ENCODE peak calls at places on chromosome 12, in five cellular contexts. One of them, this sample, is unnamed.

GRCh38 chr12:124956571-124956970 is 32.4 kb downstream of the DHX37 start:
- DNase-seq in mammary epithelial cell: no peak
- DNase-seq in Karpas-422: no peak
- DNase-seq in PC-3: no peak
- DNase-seq in fibroblast of lung: no peak
- DNase-seq in this sample: no peak

GRCh38 chr12:118685983-118686607 is 295.2 kb upstream of the SRRM4 start:
- DNase-seq in mammary epithelial cell: no peak
- DNase-seq in Karpas-422: no peak
- DNase-seq in PC-3: no peak
- DNase-seq in fibroblast of lung: no peak
- DNase-seq in this sample: no peak

GRCh38 chr12:131250028-131250950 is 296.6 kb downstream of the ADGRD1 start:
- DNase-seq in mammary epithelial cell: no peak
- DNase-seq in Karpas-422: no peak
- DNase-seq in PC-3: no peak
- DNase-seq in fibroblast of lung: no peak
- DNase-seq in this sample: no peak

GRCh38 chr12:91111366-91112321 is at the start of gene LUM:
- DNase-seq in mammary epithelial cell: no peak
- DNase-seq in Karpas-422: no peak
- DNase-seq in PC-3: peak; percentile 27
- DNase-seq in fibroblast of lung: peak; percentile 58
- DNase-seq in this sample: no peak

GRCh38 chr12:101455685-101456084 is 19.5 kb upstream of the SPIC start:
- DNase-seq in mammary epithelial cell: no peak
- DNase-seq in Karpas-422: peak; percentile 42
- DNase-seq in PC-3: no peak
- DNase-seq in fibroblast of lung: no peak
- DNase-seq in this sample: no peak

GRCh38 chr12:77031745-77032144 is 33.6 kb downstream of the E2F7 start:
- DNase-seq in mammary epithelial cell: peak; percentile 48
- DNase-seq in Karpas-422: no peak
- DNase-seq in PC-3: no peak
- DNase-seq in fibroblast of lung: peak; percentile 40
- DNase-seq in this sample: no peak

GRCh38 chr12:108778053-108778452 is 46.7 kb upstream of the CORO1C start:
- DNase-seq in mammary epithelial cell: no peak
- DNase-seq in Karpas-422: no peak
- DNase-seq in PC-3: no peak
- DNase-seq in fibroblast of lung: no peak
- DNase-seq in this sample: no peak

GRCh38 chr12:50132505-50133135 is 20.6 kb downstream of the COX14 start:
- DNase-seq in mammary epithelial cell: peak; percentile 29
- DNase-seq in Karpas-422: peak; percentile 73
- DNase-seq in PC-3: peak; percentile 69
- DNase-seq in fibroblast of lung: no peak
- DNase-seq in this sample: peak; percentile 69

GRCh38 chr12:55728932-55729591 is at the start of gene CD63:
- DNase-seq in mammary epithelial cell: peak; percentile 80
- DNase-seq in Karpas-422: peak; percentile 87
- DNase-seq in PC-3: peak; percentile 77
- DNase-seq in fibroblast of lung: peak; percentile 96
- DNase-seq in this sample: peak; percentile 75

GRCh38 chr12:1915082-1915968 is 3.1 kb downstream of the CACNA2D4 start:
- DNase-seq in mammary epithelial cell: no peak
- DNase-seq in Karpas-422: no peak
- DNase-seq in PC-3: no peak
- DNase-seq in fibroblast of lung: no peak
- DNase-seq in this sample: peak; percentile 33

GRCh38 chr12:95620171-95620570 is 68.9 kb upstream of the USP44 start:
- DNase-seq in mammary epithelial cell: no peak
- DNase-seq in Karpas-422: no peak
- DNase-seq in PC-3: no peak
- DNase-seq in fibroblast of lung: no peak
- DNase-seq in this sample: no peak

GRCh38 chr12:65881965-65882413 is 57.7 kb downstream of the HMGA2 start:
- DNase-seq in mammary epithelial cell: no peak
- DNase-seq in Karpas-422: no peak
- DNase-seq in PC-3: no peak
- DNase-seq in fibroblast of lung: peak; percentile 90
- DNase-seq in this sample: no peak

GRCh38 chr12:94725375-94726168 is 75.2 kb upstream of the TMCC3 start:
- DNase-seq in mammary epithelial cell: peak; percentile 66
- DNase-seq in Karpas-422: peak; percentile 75
- DNase-seq in PC-3: peak; percentile 75
- DNase-seq in fibroblast of lung: peak; percentile 63
- DNase-seq in this sample: peak; percentile 59

GRCh38 chr12:75438052-75438754 is 42.4 kb upstream of the GLIPR1 start:
- DNase-seq in mammary epithelial cell: peak; percentile 32
- DNase-seq in Karpas-422: no peak
- DNase-seq in PC-3: no peak
- DNase-seq in fibroblast of lung: no peak
- DNase-seq in this sample: no peak

GRCh38 chr12:38880288-38880687 is 25.1 kb downstream of the CPNE8 start:
- DNase-seq in mammary epithelial cell: no peak
- DNase-seq in Karpas-422: no peak
- DNase-seq in PC-3: no peak
- DNase-seq in fibroblast of lung: no peak
- DNase-seq in this sample: no peak

GRCh38 chr12:130070017-130070653 is 92.1 kb upstream of the FZD10 start:
- DNase-seq in mammary epithelial cell: no peak
- DNase-seq in Karpas-422: no peak
- DNase-seq in PC-3: no peak
- DNase-seq in fibroblast of lung: no peak
- DNase-seq in this sample: no peak

GRCh38 chr12:103269962-103270361 is 225.8 kb downstream of the C12orf42 start:
- DNase-seq in mammary epithelial cell: no peak
- DNase-seq in Karpas-422: no peak
- DNase-seq in PC-3: no peak
- DNase-seq in fibroblast of lung: no peak
- DNase-seq in this sample: no peak

GRCh38 chr12:52121848-52122838 is 42.6 kb downstream of the SMIM41 start:
- DNase-seq in mammary epithelial cell: no peak
- DNase-seq in Karpas-422: peak; percentile 93
- DNase-seq in PC-3: peak; percentile 70
- DNase-seq in fibroblast of lung: peak; percentile 68
- DNase-seq in this sample: peak; percentile 86

GRCh38 chr12:87305481-87305880 is 723.7 kb downstream of the C12orf50 start:
- DNase-seq in mammary epithelial cell: no peak
- DNase-seq in Karpas-422: no peak
- DNase-seq in PC-3: no peak
- DNase-seq in fibroblast of lung: peak; percentile 15
- DNase-seq in this sample: no peak

GRCh38 chr12:4539167-4539870 is 629 bp downstream of the RAD51AP1 start:
- DNase-seq in mammary epithelial cell: peak; percentile 4
- DNase-seq in Karpas-422: peak; percentile 60
- DNase-seq in PC-3: peak; percentile 14
- DNase-seq in fibroblast of lung: no peak
- DNase-seq in this sample: no peak

GRCh38 chr12:105444050-105444808 is 113.7 kb downstream of the C12orf75 start:
- DNase-seq in mammary epithelial cell: no peak
- DNase-seq in Karpas-422: no peak
- DNase-seq in PC-3: no peak
- DNase-seq in fibroblast of lung: no peak
- DNase-seq in this sample: no peak

GRCh38 chr12:107393043-107393725 is 292.4 kb upstream of the PWP1 start:
- DNase-seq in mammary epithelial cell: no peak
- DNase-seq in Karpas-422: no peak
- DNase-seq in PC-3: no peak
- DNase-seq in fibroblast of lung: no peak
- DNase-seq in this sample: no peak

GRCh38 chr12:53215497-53215896 is 8.4 kb upstream of the ITGB7 start:
- DNase-seq in mammary epithelial cell: no peak
- DNase-seq in Karpas-422: no peak
- DNase-seq in PC-3: no peak
- DNase-seq in fibroblast of lung: no peak
- DNase-seq in this sample: no peak
- H3K79me2 ChIP-seq in mammary epithelial cell: peaks cover 40% of the 10 kb centered on the region
- H3K79me2 ChIP-seq in Karpas-422: no peaks in the 10 kb centered on the region
- H3K79me2 ChIP-seq in PC-3: peaks cover 46% of the 10 kb centered on the region
- H3K79me2 ChIP-seq in fibroblast of lung: peaks cover 43% of the 10 kb centered on the region
- H3K79me2 ChIP-seq in this sample: no peaks in the 10 kb centered on the region

GRCh38 chr12:6688543-6688999 is 604 bp downstream of the ZNF384 start:
- DNase-seq in mammary epithelial cell: no peak
- DNase-seq in Karpas-422: peak; percentile 73
- DNase-seq in PC-3: no peak
- DNase-seq in fibroblast of lung: no peak
- DNase-seq in this sample: peak; percentile 69
- H3K79me2 ChIP-seq in mammary epithelial cell: peaks cover 64% of the 10 kb centered on the region
- H3K79me2 ChIP-seq in Karpas-422: peaks cover 68% of the 10 kb centered on the region
- H3K79me2 ChIP-seq in PC-3: peaks cover 67% of the 10 kb centered on the region
- H3K79me2 ChIP-seq in fibroblast of lung: peaks cover 54% of the 10 kb centered on the region
- H3K79me2 ChIP-seq in this sample: peaks cover 71% of the 10 kb centered on the region

DNA sequence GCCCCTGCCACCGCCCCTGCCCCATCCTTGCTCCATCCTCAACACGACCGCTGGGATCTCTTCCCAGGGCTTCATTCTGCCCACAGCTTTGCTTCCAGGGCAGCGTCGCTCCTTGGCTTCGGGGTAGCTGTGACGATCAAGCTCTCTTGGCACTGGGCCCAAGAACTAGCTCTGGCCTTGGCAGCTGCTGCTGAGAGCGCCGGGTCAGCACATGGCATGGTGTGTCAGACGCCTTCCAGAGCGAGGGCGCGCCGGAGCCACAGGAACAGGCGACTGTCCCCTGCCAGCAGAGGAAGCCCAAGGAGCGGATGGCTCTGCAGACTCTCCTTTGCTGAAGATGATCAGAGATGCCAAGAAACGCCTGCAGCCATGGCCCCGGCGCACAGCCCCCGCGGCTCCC is 15.9 kb downstream of the RAB35 start:
- DNase-seq in mammary epithelial cell: no peak
- DNase-seq in Karpas-422: no peak
- DNase-seq in PC-3: no peak
- DNase-seq in fibroblast of lung: peak; percentile 81
- DNase-seq in this sample: no peak
- H3K79me2 ChIP-seq in mammary epithelial cell: peaks cover 74% of the 10 kb centered on the region
- H3K79me2 ChIP-seq in Karpas-422: peaks cover 54% of the 10 kb centered on the region
- H3K79me2 ChIP-seq in PC-3: peaks cover 57% of the 10 kb centered on the region
- H3K79me2 ChIP-seq in fibroblast of lung: peaks cover 56% of the 10 kb centered on the region
- H3K79me2 ChIP-seq in this sample: peaks cover 6% of the 10 kb centered on the region

GRCh38 chr12:63897931-63898330 is 53.4 kb downstream of the SRGAP1 start:
- DNase-seq in mammary epithelial cell: no peak
- DNase-seq in Karpas-422: no peak
- DNase-seq in PC-3: no peak
- DNase-seq in fibroblast of lung: no peak
- DNase-seq in this sample: no peak
- H3K79me2 ChIP-seq in mammary epithelial cell: peaks cover 97% of the 10 kb centered on the region
- H3K79me2 ChIP-seq in Karpas-422: no peaks in the 10 kb centered on the region
- H3K79me2 ChIP-seq in PC-3: peaks cover 97% of the 10 kb centered on the region
- H3K79me2 ChIP-seq in fibroblast of lung: peaks cover 91% of the 10 kb centered on the region
- H3K79me2 ChIP-seq in this sample: no peaks in the 10 kb centered on the region

DNA sequence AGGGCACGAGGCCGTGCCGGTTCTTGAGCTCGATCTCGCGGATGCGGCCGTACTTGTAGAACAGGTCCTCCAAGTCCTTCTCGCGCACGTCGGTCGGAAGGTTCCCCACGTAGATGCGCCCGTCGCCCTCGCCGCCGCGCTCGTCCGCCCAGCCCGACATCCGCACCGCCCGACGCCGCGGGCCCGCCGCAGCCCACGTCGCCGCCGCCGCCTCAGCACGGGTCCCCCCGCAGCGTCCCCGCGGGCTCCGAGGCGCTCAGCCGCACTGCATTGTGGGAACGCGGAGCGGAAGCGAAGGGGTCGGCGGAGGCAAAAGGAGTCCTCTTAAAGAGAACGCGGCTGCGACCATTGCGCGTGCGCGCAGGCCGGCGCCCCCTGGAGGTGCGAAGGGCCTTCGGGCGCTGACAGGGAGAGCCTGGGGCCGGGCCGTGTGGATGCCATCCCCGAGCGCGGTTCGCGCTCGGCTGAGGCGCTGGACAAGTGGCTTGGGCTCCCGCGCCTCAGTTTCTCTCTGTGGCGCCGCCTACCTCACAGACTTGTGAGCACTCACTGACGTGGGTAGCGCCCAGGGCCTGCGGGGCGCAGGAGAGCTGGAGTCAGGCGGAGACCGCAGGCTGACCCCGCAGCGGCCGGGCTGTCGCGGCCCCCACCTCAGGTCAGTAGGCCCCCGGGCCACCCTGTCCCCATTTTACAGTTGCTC is at the start of gene SRSF9:
- DNase-seq in mammary epithelial cell: peak; percentile 91
- DNase-seq in Karpas-422: peak; percentile 99
- DNase-seq in PC-3: peak; percentile 98
- DNase-seq in fibroblast of lung: peak; percentile 98
- DNase-seq in this sample: peak; percentile 98
- H3K79me2 ChIP-seq in mammary epithelial cell: peaks cover 87% of the 10 kb centered on the region
- H3K79me2 ChIP-seq in Karpas-422: peaks cover 48% of the 10 kb centered on the region
- H3K79me2 ChIP-seq in PC-3: peaks cover 82% of the 10 kb centered on the region
- H3K79me2 ChIP-seq in fibroblast of lung: peaks cover 53% of the 10 kb centered on the region
- H3K79me2 ChIP-seq in this sample: peaks cover 49% of the 10 kb centered on the region

DNA sequence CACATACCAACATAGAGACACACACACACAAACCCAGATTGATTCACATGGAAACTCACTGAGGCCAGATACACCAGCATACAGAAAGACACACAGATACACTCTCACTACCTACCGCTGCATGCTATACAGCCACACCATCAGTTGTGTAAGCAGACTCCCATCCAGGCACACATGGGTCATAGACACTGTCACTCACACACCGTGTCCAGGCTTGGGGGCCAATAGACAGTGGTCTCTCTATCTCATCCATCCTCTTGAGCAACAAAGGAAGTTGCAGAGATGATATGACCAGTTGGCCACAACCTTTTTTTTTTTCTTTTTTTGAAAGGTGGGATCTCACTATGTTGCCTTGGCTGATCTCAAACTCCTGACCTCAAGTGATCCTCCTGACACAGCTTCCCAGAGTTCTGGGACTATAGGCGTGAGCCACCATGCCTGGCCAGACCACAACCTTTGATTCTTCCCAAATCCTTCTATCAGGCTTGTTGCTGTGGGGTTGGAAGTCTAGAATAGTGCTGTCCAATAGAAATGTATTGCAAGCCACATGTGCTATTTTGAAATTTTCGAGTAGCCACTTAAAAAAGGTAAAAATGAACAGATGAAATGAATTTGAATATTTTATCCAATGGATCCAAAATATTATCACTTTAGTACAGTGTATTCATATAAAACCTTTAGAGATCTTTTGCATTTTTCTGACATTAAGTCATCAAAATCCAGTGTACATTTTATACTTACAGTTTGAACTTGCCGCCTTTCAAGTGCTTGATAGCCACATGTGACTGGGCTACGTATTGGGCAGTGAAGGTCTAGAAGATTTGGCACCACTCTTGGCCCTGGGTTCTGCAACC is 7.4 kb downstream of the LRP1-AS start:
- DNase-seq in mammary epithelial cell: no peak
- DNase-seq in Karpas-422: no peak
- DNase-seq in PC-3: no peak
- DNase-seq in fibroblast of lung: peak; percentile 52
- DNase-seq in this sample: no peak
- H3K79me2 ChIP-seq in mammary epithelial cell: no peaks in the 10 kb centered on the region
- H3K79me2 ChIP-seq in Karpas-422: no peaks in the 10 kb centered on the region
- H3K79me2 ChIP-seq in PC-3: no peaks in the 10 kb centered on the region
- H3K79me2 ChIP-seq in fibroblast of lung: peaks cover 65% of the 10 kb centered on the region
- H3K79me2 ChIP-seq in this sample: no peaks in the 10 kb centered on the region

DNA sequence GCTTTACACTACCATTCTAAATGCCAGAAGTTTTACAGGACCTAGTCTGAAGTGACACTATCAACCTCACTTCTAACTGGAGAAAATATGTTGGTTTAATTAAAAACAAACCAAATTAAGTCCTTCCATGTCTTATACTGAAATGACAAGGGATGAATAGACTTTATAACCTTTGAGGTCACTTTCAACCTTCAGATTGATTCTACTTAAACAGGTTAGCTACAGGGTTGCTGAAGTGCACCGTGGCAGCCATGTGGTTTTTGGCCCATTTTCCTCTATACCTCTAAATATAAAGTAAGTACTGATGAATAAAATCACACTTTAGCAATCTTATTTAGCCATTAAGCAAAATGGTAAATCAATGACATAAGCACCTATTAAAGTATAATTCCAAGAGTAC is 3.9 kb downstream of the SLC38A2 start:
- DNase-seq in mammary epithelial cell: no peak
- DNase-seq in Karpas-422: no peak
- DNase-seq in PC-3: no peak
- DNase-seq in fibroblast of lung: no peak
- DNase-seq in this sample: no peak
- H3K79me2 ChIP-seq in mammary epithelial cell: peaks cover 97% of the 10 kb centered on the region
- H3K79me2 ChIP-seq in Karpas-422: peaks cover 26% of the 10 kb centered on the region
- H3K79me2 ChIP-seq in PC-3: peaks cover 95% of the 10 kb centered on the region
- H3K79me2 ChIP-seq in fibroblast of lung: peaks cover 96% of the 10 kb centered on the region
- H3K79me2 ChIP-seq in this sample: peaks cover 35% of the 10 kb centered on the region

This sample was measured in OCI-LY7.